ENCODE peak calls at places on chromosomes 7 and 10, in six cellular contexts. E, C, V, I, A and R are unnamed samples.

GRCh38 chr7:151761256-151761655 is 115.7 kb downstream of the PRKAG2 start:
- DNase-seq in I (no peak), E (no peak), A (no peak), V (peak), C (no peak), R (no peak)

GRCh38 chr7:33707427-33707826 is 197.9 kb upstream of the BMPER start:
- DNase-seq in A (no peak), V (no peak), I (peak), C (no peak), E (no peak), R (no peak)

GRCh38 chr10:72564596-72564995 is 61.3 kb downstream of the MICU1 start:
- DNase-seq in V (no peak), C (no peak), E (peak), I (no peak), A (no peak), R (no peak)

GRCh38 chr7:16908561-16908960 is 26.8 kb upstream of the AGR3 start:
- DNase-seq in E (no peak), I (peak), A (no peak), V (no peak), C (no peak), R (no peak)

GRCh38 chr10:89783406-89783805 is 82.0 kb downstream of the KIF20B start:
- DNase-seq in A (no peak), E (no peak), I (no peak), C (no peak), V (no peak), R (no peak)

GRCh38 chr10:44908071-44908709 is 2.9 kb upstream of the TMEM72 start:
- DNase-seq in E (no peak), C (no peak), A (no peak), V (no peak), I (peak), R (no peak)

GRCh38 chr10:31769564-31769963 is 159.1 kb downstream of the ARHGAP12 start:
- DNase-seq in E (no peak), I (no peak), C (no peak), A (peak), V (peak), R (no peak)

GRCh38 chr7:136086712-136087111 is 109.6 kb upstream of the MTPN start:
- DNase-seq in I (peak), E (peak), A (peak), V (peak), C (no peak), R (peak)

GRCh38 chr10:117320050-117320665 is 55.1 kb downstream of the PDZD8 start:
- DNase-seq in E (no peak), I (peak), A (peak), V (no peak), C (peak), R (peak)

GRCh38 chr7:1571261-1571650 is 1.4 kb upstream of the PSMG3 start:
- DNase-seq in I (peak), V (peak), A (no peak), E (peak), C (no peak), R (no peak)

GRCh38 chr10:44278669-44279337 is 106.1 kb downstream of the CXCL12 start:
- DNase-seq in V (no peak), I (peak), E (no peak), C (no peak), A (no peak), R (no peak)

GRCh38 chr10:81838950-81839349 is 36.0 kb upstream of the NRG3 start:
- DNase-seq in E (no peak), V (no peak), C (no peak), A (peak), I (no peak), R (peak)

GRCh38 chr10:124917939-124918830 is 23.7 kb upstream of the ZRANB1 start:
- DNase-seq in I (peak), V (no peak), C (no peak), A (peak), E (no peak), R (no peak)

GRCh38 chr10:3807928-3808496 is 23.0 kb upstream of the KLF6 start:
- DNase-seq in A (no peak), I (no peak), C (no peak), E (no peak), V (no peak), R (no peak)

GRCh38 chr10:46312953-46313352 is 26.2 kb downstream of the ANTXRL start:
- DNase-seq in E (no peak), C (no peak), I (no peak), A (no peak), V (no peak), R (no peak)